ENCODE peak calls at places on chromosomes 7 and 10, in four cellular contexts. O is GM12864, R is HFFc6, X is T-cell. B is an unnamed sample.

GRCh38 chr10:21292763-21293517 is 232.5 kb downstream of the SKIDA1 start:
- DNase-seq in O (no peak), X (no peak), R (peak), B (no peak)

GRCh38 chr10:4671451-4672145 is 154.4 kb upstream of the AKR1E2 start:
- DNase-seq in O (no peak), R (no peak), X (no peak), B (no peak)

GRCh38 chr10:68871731-68872342 is 29.3 kb upstream of the DDX50 start:
- DNase-seq in O (no peak), R (peak), X (no peak), B (no peak)

GRCh38 chr7:128909605-128910568 is 622 bp downstream of the KCP start:
- DNase-seq in O (no peak), X (no peak), R (peak), B (no peak)

GRCh38 chr10:72276421-72277339 is 3.0 kb downstream of the DDIT4 start:
- DNase-seq in O (no peak), R (no peak), X (no peak), B (no peak)

GRCh38 chr10:5071411-5072198 is 22.6 kb upstream of the AKR1C3 start:
- DNase-seq in X (no peak), R (peak), O (no peak), B (no peak)

GRCh38 chr7:29488977-29489376 is 74.7 kb upstream of the PRR15 start:
- DNase-seq in R (peak), X (no peak), O (no peak), B (no peak)

GRCh38 chr7:55438085-55438764 is 73.1 kb downstream of the LANCL2 start:
- DNase-seq in X (no peak), R (no peak), O (no peak), B (no peak)

GRCh38 chr10:86595496-86595895 is 58.9 kb upstream of the OPN4 start:
- DNase-seq in X (no peak), R (no peak), O (no peak), B (no peak)

GRCh38 chr7:70153946-70154345 is 555.7 kb downstream of the AUTS2 start:
- DNase-seq in X (no peak), O (no peak), R (no peak), B (no peak)

GRCh38 chr10:26697922-26698608 is 564 bp downstream of the PDSS1 start:
- DNase-seq in R (no peak), O (no peak), X (no peak), B (no peak)

GRCh38 chr7:28686418-28686800 is 271.7 kb downstream of the TRIL start:
- DNase-seq in X (no peak), R (peak), O (no peak), B (no peak)

GRCh38 chr10:110074298-110074697 is 66.5 kb downstream of the ADD3 start:
- DNase-seq in R (no peak), X (no peak), O (no peak), B (no peak)

GRCh38 chr7:68841004-68841403 is 757.3 kb upstream of the AUTS2 start:
- DNase-seq in R (no peak), O (no peak), X (no peak), B (no peak)

GRCh38 chr7:37011151-37011890 is 287.0 kb upstream of the AOAH start:
- DNase-seq in R (no peak), X (no peak), O (no peak), B (no peak)

GRCh38 chr7:121214652-121215051 is 114.1 kb upstream of the WNT16 start:
- DNase-seq in X (no peak), O (no peak), R (no peak), B (no peak)

GRCh38 chr10:132438091-132439024 is 41.4 kb downstream of the PWWP2B start:
- DNase-seq in O (no peak), R (no peak), X (no peak), B (no peak)

GRCh38 chr7:44936322-44936721 is 42.5 kb downstream of the MYO1G start:
- DNase-seq in O (no peak), R (no peak), X (no peak), B (no peak)

GRCh38 chr10:132554991-132555647 is 17.5 kb downstream of the INPP5A start:
- DNase-seq in X (peak), R (no peak), O (no peak), B (no peak)

B was measured in KG1.